ENCODE peak calls at places on chromosomes 12 and 14, in ten cellular contexts. N is WTC11; L is ecto neural progenitor cell; B is CD4-positive, alpha-beta T cell; P is naive thymus-derived CD4-positive, alpha-beta T cell; C is activated T-cell treated with anti-CD3 and anti-CD28 coated beads, Interleukin-2, amount 50 U/mL, for 48 hours; A is GM23248; Q is tibial nerve; K is neural crest cell; U is SK-N-SH. Y is an unnamed sample.

GRCh38 chr12:2654741-2655140 is 140.0 kb upstream of the FKBP4 start:
- DNase-seq in A (no peak), Q (no peak), U (no peak), K (no peak), P (no peak), B (no peak), C (no peak), N (peak; percentile 5), L (peak; percentile 39), Y (no peak)

GRCh38 chr12:53969588-53970259 is 3.2 kb upstream of the HOXC11 start:
- DNase-seq in N (no peak), A (no peak), C (no peak), Q (no peak), B (no peak), K (no peak), P (no peak), U (no peak), L (no peak), Y (no peak)

GRCh38 chr12:81759215-81759991 is at the start of gene PPFIA2:
- DNase-seq in B (no peak), L (peak; percentile 78), N (peak; percentile 49), U (peak; percentile 60), P (no peak), K (peak; percentile 14), Q (no peak), A (peak; percentile 42), C (peak; percentile 35), Y (no peak)

GRCh38 chr12:20695232-20695631 is at the start of gene SLCO1C1:
- DNase-seq in L (no peak), C (no peak), K (no peak), P (no peak), Q (no peak), N (peak; percentile 29), A (no peak), B (no peak), U (no peak), Y (no peak)

GRCh38 chr14:55581011-55581806 is 1.2 kb downstream of the KTN1 start:
- DNase-seq in L (no peak), B (peak; percentile 28), U (peak; percentile 72), Q (no peak), C (peak; percentile 64), N (peak; percentile 42), P (peak; percentile 44), K (peak; percentile 21), A (peak; percentile 76), Y (peak; percentile 57)

GRCh38 chr14:100429537-100429936 is 106.4 kb downstream of the SLC25A47 start:
- DNase-seq in N (no peak), Q (no peak), U (no peak), L (no peak), A (no peak), P (no peak), B (no peak), K (no peak), C (no peak), Y (no peak)

GRCh38 chr12:128727999-128728398 is 95.8 kb downstream of the SLC15A4 start:
- DNase-seq in B (no peak), K (no peak), L (no peak), A (no peak), Q (no peak), P (no peak), C (no peak), N (no peak), U (no peak), Y (no peak)

GRCh38 chr12:68304626-68305025 is 27.5 kb downstream of the MDM1 start:
- DNase-seq in A (peak; percentile 24), P (no peak), U (no peak), N (no peak), K (no peak), B (no peak), C (no peak), L (no peak), Q (no peak), Y (no peak)

GRCh38 chr14:64762044-64763034 is 58.1 kb downstream of the PLEKHG3 start:
- DNase-seq in B (peak; percentile 37), L (no peak), Q (peak; percentile 63), P (no peak), U (peak; percentile 87), K (no peak), C (peak; percentile 45), N (no peak), A (peak; percentile 86), Y (no peak)

GRCh38 chr12:79690156-79690605 is 583 bp downstream of the PAWR start:
- DNase-seq in K (peak; percentile 54), U (peak; percentile 49), B (no peak), N (peak; percentile 61), P (peak; percentile 6), Q (peak; percentile 7), L (peak; percentile 94), C (no peak), A (peak; percentile 66), Y (no peak)

GRCh38 chr14:102363182-102363952 is 626 bp downstream of the TECPR2 start:
- DNase-seq in Q (peak; percentile 38), N (peak; percentile 31), B (no peak), C (peak; percentile 62), P (peak; percentile 19), U (no peak), L (no peak), A (peak; percentile 85), K (peak; percentile 30), Y (no peak)

GRCh38 chr14:100731846-100732765 is 5.4 kb downstream of the DLK1 start:
- DNase-seq in L (no peak), P (no peak), U (peak; percentile 37), N (no peak), K (no peak), A (no peak), B (no peak), Q (no peak), C (no peak), Y (no peak)

GRCh38 chr12:5997260-5997659 is 52.2 kb upstream of the ANO2 start:
- DNase-seq in U (no peak), N (no peak), Q (no peak), L (no peak), P (no peak), C (no peak), A (no peak), K (no peak), B (no peak), Y (no peak)

GRCh38 chr12:123522164-123522563 is 11.4 kb downstream of the RILPL1 start:
- DNase-seq in P (no peak), C (no peak), A (no peak), K (no peak), Q (no peak), L (no peak), N (no peak), U (no peak), B (no peak), Y (no peak)

GRCh38 chr14:95480109-95480886 is 36.2 kb downstream of the SYNE3 start:
- DNase-seq in Q (peak; percentile 75), C (peak; percentile 75), P (no peak), B (no peak), L (no peak), N (no peak), U (no peak), A (peak; percentile 91), K (no peak), Y (peak; percentile 67)

GRCh38 chr12:119668315-119668651 is 350 bp downstream of the PRKAB1 start:
- DNase-seq in B (no peak), A (peak; percentile 43), U (no peak), P (no peak), L (no peak), C (no peak), K (no peak), Q (no peak), N (no peak), Y (no peak)

GRCh38 chr14:90105756-90106155 is 44.0 kb downstream of the KCNK13 start:
- DNase-seq in Q (no peak), U (no peak), C (no peak), B (no peak), N (no peak), P (no peak), A (peak; percentile 7), L (no peak), K (no peak), Y (no peak)

GRCh38 chr14:45089813-45090212 is 5.9 kb downstream of the PRPF39 start:
- DNase-seq in P (no peak), K (no peak), Q (no peak), N (no peak), A (peak; percentile 80), U (no peak), L (no peak), B (no peak), C (no peak), Y (no peak)

GRCh38 chr14:101535232-101535631 is 26.1 kb upstream of the DIO3 start:
- DNase-seq in C (no peak), U (no peak), N (no peak), A (no peak), B (no peak), P (no peak), L (no peak), Q (no peak), K (no peak), Y (no peak)